ENCODE peak calls at places on chromosomes 11 and 22, in nine cellular contexts. T is endothelial cell of umbilical vein, H is stomach, W is ovary, J is heart left ventricle, Z is body of pancreas, I is H1, Y is testis, F is gastrocnemius medialis. U is an unnamed sample. For H3K9me3, the result is how much of the 10 kb centered on the place peaks cover.

GRCh38 chr22:37267128-37267587 is 15.2 kb upstream of the CYTH4 start:
- DNase-seq in Y (peak), W (peak), T (peak), F (no peak), Z (no peak), I (no peak), H (peak), J (peak), U (peak)

GRCh38 chr22:21003782-21004181 is 1.9 kb upstream of the THAP7 start:
- DNase-seq in T (no peak), Z (no peak), I (no peak), W (no peak), H (no peak), F (no peak), Y (no peak), J (no peak), U (no peak)

GRCh38 chr11:128765104-128765503 is 71.2 kb downstream of the FLI1 start:
- DNase-seq in J (no peak), W (no peak), Z (no peak), Y (no peak), H (no peak), F (no peak), I (no peak), T (no peak), U (no peak)

GRCh38 chr11:8689726-8690255 is 7.2 kb downstream of the RPL27A start:
- DNase-seq in J (no peak), F (no peak), T (no peak), I (no peak), Z (no peak), H (no peak), Y (no peak), W (no peak), U (no peak)

GRCh38 chr11:103586756-103587155 is 449.7 kb upstream of the DDI1 start:
- DNase-seq in W (no peak), T (peak), H (no peak), Y (no peak), J (no peak), Z (no peak), I (no peak), F (peak), U (no peak)

GRCh38 chr11:22349446-22349845 is 11.3 kb downstream of the SLC17A6 start:
- DNase-seq in W (no peak), T (no peak), F (no peak), H (no peak), I (no peak), Y (no peak), J (no peak), Z (no peak), U (no peak)

GRCh38 chr11:13944016-13944415 is 18.5 kb upstream of the SPON1 start:
- DNase-seq in I (no peak), H (no peak), Z (no peak), W (no peak), T (no peak), F (no peak), Y (no peak), J (no peak), U (no peak)

GRCh38 chr22:37999640-38000272 is 15.4 kb upstream of the SOX10 start:
- DNase-seq in F (peak), T (peak), Y (no peak), W (no peak), J (no peak), Z (no peak), H (no peak), I (no peak), U (no peak)

GRCh38 chr22:39478461-39478860 is 21.6 kb downstream of the MGAT3 start:
- DNase-seq in J (no peak), I (no peak), H (peak), T (no peak), F (no peak), W (no peak), Z (peak), Y (peak), U (no peak)

GRCh38 chr11:8038393-8038792 is 42.6 kb upstream of the TUB start:
- DNase-seq in T (no peak), F (no peak), J (no peak), I (no peak), Y (no peak), H (no peak), W (no peak), Z (no peak), U (no peak)

GRCh38 chr11:79236541-79236971 is 204.3 kb downstream of the TENM4 start:
- DNase-seq in T (no peak), W (no peak), H (no peak), I (no peak), F (no peak), J (peak), Z (no peak), Y (no peak), U (no peak)

GRCh38 chr11:111764621-111765020 is 1.6 kb downstream of the PPP2R1B start:
- DNase-seq in H (no peak), Y (peak), J (no peak), F (no peak), W (no peak), I (no peak), T (peak), Z (no peak), U (no peak)

GRCh38 chr11:63489879-63490278 is 1.1 kb downstream of the PLAAT5 start:
- DNase-seq in F (no peak), Y (peak), T (no peak), W (no peak), H (no peak), J (no peak), I (no peak), Z (peak), U (no peak)

GRCh38 chr11:103662880-103663279 is 373.6 kb upstream of the DDI1 start:
- DNase-seq in Z (no peak), Y (no peak), H (no peak), I (no peak), J (no peak), W (no peak), F (no peak), T (peak), U (no peak)

GRCh38 chr11:45296085-45296484 is 9.9 kb upstream of the SYT13 start:
- DNase-seq in Y (no peak), T (no peak), Z (no peak), I (no peak), F (no peak), H (no peak), J (no peak), W (no peak), U (no peak)

GRCh38 chr22:22245935-22246525 is 1.4 kb downstream of the VPREB1 start:
- DNase-seq in T (no peak), Y (no peak), W (no peak), F (no peak), J (no peak), H (no peak), Z (no peak), I (no peak), U (no peak)

GRCh38 chr11:122843281-122844150 is 5.2 kb downstream of the CRTAM start:
- DNase-seq in J (no peak), F (no peak), W (no peak), T (no peak), I (no peak), Y (no peak), H (no peak), Z (no peak), U (no peak)

GRCh38 chr11:14891143-14892035 is 642 bp downstream of the CYP2R1 start:
- DNase-seq in H (peak), W (peak), F (peak), Y (peak), T (peak), J (peak), I (peak), Z (peak), U (peak)

GRCh38 chr11:45300715-45301114 is 14.6 kb upstream of the SYT13 start:
- DNase-seq in J (no peak), I (no peak), Z (no peak), H (no peak), Y (no peak), F (no peak), W (no peak), T (no peak), U (no peak)

GRCh38 chr11:85783758-85784157 is 27.2 kb downstream of the SYTL2 start:
- DNase-seq in J (no peak), F (no peak), T (no peak), Z (no peak), W (no peak), Y (no peak), I (no peak), H (no peak), U (no peak)

GRCh38 chr11:78187366-78188011 is 937 bp downstream of the KCTD21 start:
- DNase-seq in Y (no peak), W (no peak), H (no peak), T (no peak), J (peak), I (no peak), Z (no peak), F (no peak), U (no peak)

GRCh38 chr11:103714246-103714645 is 322.2 kb upstream of the DDI1 start:
- DNase-seq in Y (no peak), W (no peak), Z (no peak), J (no peak), F (no peak), I (no peak), H (no peak), T (peak), U (no peak)

GRCh38 chr11:111718436-111719325 is 47.5 kb downstream of the PPP2R1B start:
- DNase-seq in Z (no peak), I (no peak), H (peak), Y (no peak), J (no peak), W (no peak), F (peak), T (peak), U (no peak)

GRCh38 chr22:30891443-30891755 is 77.2 kb downstream of the MORC2 start:
- DNase-seq in Y (no peak), T (no peak), H (no peak), I (no peak), F (no peak), W (no peak), Z (no peak), J (no peak), U (peak)

GRCh38 chr11:21511835-21512440 is 680.9 kb upstream of the ANO5 start:
- DNase-seq in Y (peak), I (peak), Z (peak), T (no peak), F (no peak), J (peak), W (no peak), H (peak), U (peak)

GRCh38 chr11:116870054-116870453 is 32.6 kb upstream of the APOA1 start:
- DNase-seq in T (no peak), Z (no peak), W (no peak), Y (no peak), J (no peak), F (no peak), H (no peak), I (no peak), U (no peak)

GRCh38 chr11:27795955-27796861 is 96.0 kb upstream of the BDNF start:
- DNase-seq in H (peak), J (peak), W (no peak), F (no peak), I (peak), Y (no peak), Z (no peak), T (no peak), U (no peak)

GRCh38 chr11:133964946-133965632 is 8.3 kb upstream of the IGSF9B start:
- DNase-seq in H (no peak), T (no peak), I (no peak), J (no peak), Z (no peak), F (no peak), W (no peak), Y (no peak), U (no peak)

GRCh38 chr11:44950625-44951472 is at the start of gene TP53I11:
- DNase-seq in J (peak), W (peak), Z (peak), I (no peak), Y (peak), F (peak), T (peak), H (peak), U (peak)

GRCh38 chr11:66850588-66851250 is 6.1 kb upstream of the LRFN4 start:
- DNase-seq in Y (no peak), H (no peak), F (peak), J (no peak), T (no peak), W (peak), I (no peak), Z (no peak), U (peak)

GRCh38 chr11:105046898-105047579 is 1.9 kb upstream of the CARD16 start:
- DNase-seq in F (no peak), T (peak), Y (no peak), H (no peak), J (no peak), W (peak), I (no peak), Z (no peak), U (peak)

GRCh38 chr11:15493921-15494630 is 379.4 kb downstream of the INSC start:
- DNase-seq in H (peak), Z (no peak), F (no peak), Y (no peak), W (no peak), I (no peak), T (no peak), J (no peak), U (no peak)

GRCh38 chr11:102794382-102794781 is 3.6 kb downstream of the MMP1 start:
- DNase-seq in W (no peak), J (no peak), I (no peak), F (no peak), H (no peak), Y (no peak), T (peak), Z (no peak), U (no peak)

GRCh38 chr11:45218705-45219104 is 67.4 kb downstream of the SYT13 start:
- DNase-seq in Z (no peak), J (no peak), W (no peak), F (no peak), T (no peak), Y (no peak), I (no peak), H (no peak), U (no peak)

GRCh38 chr11:29243616-29244015 is 773.2 kb downstream of the KCNA4 start:
- DNase-seq in H (no peak), J (no peak), Y (no peak), W (no peak), T (no peak), Z (no peak), F (no peak), I (no peak), U (no peak)

DNA sequence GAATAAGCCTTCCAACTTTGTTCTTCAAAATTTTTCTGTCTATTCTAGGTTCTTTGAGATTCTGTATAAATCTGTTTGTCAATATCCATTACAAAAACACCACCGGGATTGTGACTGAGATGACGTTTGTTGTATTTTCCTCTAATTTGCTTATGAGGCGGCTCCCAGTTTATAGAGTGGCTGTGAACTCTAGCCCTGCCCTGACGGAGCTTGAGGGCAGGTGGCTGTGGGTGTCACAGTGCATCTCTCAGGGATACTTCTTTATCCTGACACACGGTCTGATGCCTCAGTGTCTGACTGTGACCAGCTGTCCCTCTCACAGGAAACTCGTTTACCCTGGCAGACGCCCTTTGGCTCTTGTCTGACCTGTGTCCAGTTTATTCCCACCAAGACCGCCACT is 53.7 kb upstream of the ATXN10 start:
- DNase-seq in F (no peak), J (no peak), Y (no peak), I (no peak), T (no peak), Z (no peak), W (no peak), H (no peak), U (no peak)
- H3K4me3 ChIP-seq in F (no peak), J (no peak), Y (no peak), I (no peak), T (no peak), Z (no peak), W (no peak), H (no peak), U (no peak)

GRCh38 chr22:41091139-41092022 is 1.0 kb upstream of the EP300 start:
- DNase-seq in Z (peak), H (peak), T (peak), J (peak), W (peak), I (peak), F (peak), Y (peak), U (peak)

GRCh38 chr22:41096391-41096790 is 4.0 kb downstream of the EP300 start:
- DNase-seq in F (no peak), H (no peak), W (no peak), Z (no peak), I (no peak), Y (no peak), J (no peak), T (no peak), U (no peak)

GRCh38 chr22:41094036-41094435 is 1.6 kb downstream of the EP300 start:
- DNase-seq in J (no peak), T (peak), I (no peak), Y (peak), H (no peak), F (no peak), Z (no peak), W (no peak), U (no peak)

GRCh38 chr22:41092023-41092817 is at the start of gene EP300:
- DNase-seq in W (peak), Y (peak), I (no peak), Z (peak), H (peak), J (peak), T (peak), F (peak), U (peak)

DNA sequence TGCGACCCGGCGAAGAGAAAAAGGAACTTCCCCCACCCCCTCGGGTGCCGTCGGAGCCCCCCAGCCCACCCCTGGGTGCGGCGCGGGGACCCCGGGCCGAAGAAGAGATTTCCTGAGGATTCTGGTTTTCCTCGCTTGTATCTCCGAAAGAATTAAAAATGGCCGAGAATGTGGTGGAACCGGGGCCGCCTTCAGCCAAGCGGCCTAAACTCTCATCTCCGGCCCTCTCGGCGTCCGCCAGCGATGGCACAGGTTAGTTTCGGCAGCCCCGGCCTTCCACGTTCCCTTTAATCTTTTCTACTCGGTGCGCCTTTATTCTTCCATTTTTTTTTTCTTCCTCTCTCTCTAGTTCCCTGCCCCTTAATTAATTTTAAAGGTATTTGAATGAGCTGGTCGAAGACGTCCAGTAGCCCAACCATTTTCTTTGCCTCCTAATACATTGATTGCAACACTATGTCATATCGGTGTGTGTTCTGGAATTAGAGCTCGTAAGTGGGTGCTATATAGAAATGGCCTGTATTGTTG is 517 bp downstream of the EP300 start:
- DNase-seq in Y (peak), F (peak), H (peak), J (peak), I (no peak), T (peak), Z (peak), W (no peak), U (peak)
- TF ChIP-seq POLR2A in Y (no peak), F (no peak), H (no peak), J (no peak), I (no peak), T (no peak), Z (no peak), W (no peak), U (no peak)

GRCh38 chr22:49491221-49491635 is 336.4 kb downstream of the BRD1 start:
- DNase-seq in J (no peak), Z (no peak), F (no peak), Y (no peak), H (no peak), T (no peak), W (no peak), I (no peak), U (no peak)

GRCh38 chr22:49490692-49491091 is 337.0 kb downstream of the BRD1 start:
- DNase-seq in I (no peak), F (no peak), J (no peak), H (no peak), W (no peak), Y (no peak), T (no peak), Z (no peak), U (no peak)

GRCh38 chr22:49491726-49492125 is 335.9 kb downstream of the BRD1 start:
- DNase-seq in Y (no peak), Z (no peak), H (no peak), W (no peak), T (no peak), J (no peak), I (no peak), F (no peak), U (no peak)

GRCh38 chr22:49492756-49493251 is 334.9 kb downstream of the BRD1 start:
- DNase-seq in Y (no peak), H (no peak), J (no peak), W (no peak), T (no peak), F (no peak), Z (no peak), I (no peak), U (no peak)

DNA sequence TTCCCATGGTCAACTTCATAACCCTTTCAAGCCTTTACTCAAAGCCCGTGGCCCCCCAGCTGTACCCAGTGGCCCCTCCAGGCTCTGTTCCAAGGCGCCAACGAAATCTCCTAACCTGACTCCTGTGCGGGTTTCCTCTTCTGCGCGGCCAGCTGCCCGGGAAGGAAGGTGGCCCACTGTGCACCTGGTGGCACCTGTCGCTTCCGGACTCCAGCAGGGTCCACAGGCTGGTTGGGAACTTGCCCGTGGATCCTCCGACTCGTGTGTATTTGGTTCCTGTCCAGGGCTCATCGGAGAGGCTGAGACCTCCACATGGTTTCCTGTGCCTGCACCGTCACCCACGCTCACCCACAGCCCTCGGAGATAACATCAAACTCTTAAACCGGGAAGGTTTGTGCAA is 335.4 kb downstream of the BRD1 start:
- DNase-seq in I (no peak), J (no peak), Z (no peak), F (no peak), W (no peak), T (no peak), H (no peak), Y (no peak), U (no peak)
- H3K9me3 ChIP-seq in I (under half), J (under half), Z (under half), F (under half), W (under half), T (under half), H (under half), Y (under half), U (under half)

GRCh38 chr22:28810839-28811491 is 10.6 kb upstream of the XBP1 start:
- DNase-seq in W (no peak), J (no peak), T (peak), Y (no peak), H (no peak), F (no peak), I (no peak), Z (no peak), U (peak)
- H3K4me3 ChIP-seq in W (no peak), J (no peak), T (peak), Y (no peak), H (no peak), F (no peak), I (no peak), Z (no peak), U (no peak)

GRCh38 chr22:24976442-24977218 is 24.1 kb downstream of the KIAA1671 start:
- DNase-seq in I (no peak), Y (no peak), W (peak), T (no peak), H (no peak), Z (no peak), J (peak), F (no peak), U (no peak)
- TF ChIP-seq POLR2A in I (no peak), Y (no peak), W (no peak), T (no peak), H (no peak), Z (no peak), J (no peak), F (no peak), U (no peak)

GRCh38 chr22:16603448-16603768 is 10.8 kb upstream of the CCT8L2 start:
- DNase-seq in H (no peak), W (no peak), F (no peak), I (no peak), Y (no peak), Z (no peak), T (no peak), J (no peak), U (no peak)
- H3K9me3 ChIP-seq in H (under half), W (under half), F (under half), I (under half), Y (under half), Z (under half), T (under half), J (under half), U (under half)

GRCh38 chr22:18083406-18083805 is 5.6 kb downstream of the PEX26 start:
- DNase-seq in I (no peak), W (no peak), T (no peak), F (no peak), J (no peak), Z (no peak), H (no peak), Y (no peak), U (no peak)
- H3K4me3 ChIP-seq in I (no peak), W (no peak), T (no peak), F (no peak), J (no peak), Z (no peak), H (no peak), Y (no peak), U (no peak)

GRCh38 chr11:64865286-64866172 is 12.9 kb downstream of the EHD1 start:
- DNase-seq in Y (no peak), W (no peak), T (no peak), H (no peak), Z (no peak), I (no peak), J (no peak), F (no peak), U (no peak)
- TF ChIP-seq POLR2A in Y (no peak), W (no peak), T (no peak), H (no peak), Z (no peak), I (no peak), J (no peak), F (no peak), U (no peak)

U was measured in adrenal gland.